ENCODE peak calls at places on chromosomes 11 and 22, in four cellular contexts. One of them, this sample, is unnamed.

GRCh38 chr22:44550666-44551491 is 52.8 kb upstream of the RTL6 start:
- DNase-seq in skeletal muscle cell: peak; percentile 74
- DNase-seq in AG04449: peak; percentile 37
- DNase-seq in OCI-LY7: no peak
- DNase-seq in this sample: no peak

GRCh38 chr22:18905540-18906409 is at the start of gene DGCR6:
- DNase-seq in skeletal muscle cell: no peak
- DNase-seq in AG04449: no peak
- DNase-seq in OCI-LY7: no peak
- DNase-seq in this sample: no peak

GRCh38 chr11:131231317-131231716 is 139.1 kb upstream of the NTM start:
- DNase-seq in skeletal muscle cell: no peak
- DNase-seq in AG04449: no peak
- DNase-seq in OCI-LY7: no peak
- DNase-seq in this sample: no peak

GRCh38 chr11:67665537-67666302 is 8.7 kb downstream of the ALDH3B2 start:
- DNase-seq in skeletal muscle cell: no peak
- DNase-seq in AG04449: no peak
- DNase-seq in OCI-LY7: peak; percentile 35
- DNase-seq in this sample: no peak

GRCh38 chr11:121669422-121669821 is 216.7 kb upstream of the SORL1-AS1 start:
- DNase-seq in skeletal muscle cell: no peak
- DNase-seq in AG04449: no peak
- DNase-seq in OCI-LY7: no peak
- DNase-seq in this sample: no peak

GRCh38 chr22:25758316-25758715 is 16.3 kb downstream of the MYO18B start:
- DNase-seq in skeletal muscle cell: no peak
- DNase-seq in AG04449: no peak
- DNase-seq in OCI-LY7: no peak
- DNase-seq in this sample: no peak

GRCh38 chr11:79308429-79308828 is 132.4 kb downstream of the TENM4 start:
- DNase-seq in skeletal muscle cell: no peak
- DNase-seq in AG04449: no peak
- DNase-seq in OCI-LY7: no peak
- DNase-seq in this sample: no peak

GRCh38 chr22:47783433-47784366 is 1021.2 kb downstream of the TBC1D22A start:
- DNase-seq in skeletal muscle cell: no peak
- DNase-seq in AG04449: no peak
- DNase-seq in OCI-LY7: no peak
- DNase-seq in this sample: no peak

GRCh38 chr11:74577624-74578396 is 14.6 kb upstream of the POLD3 start:
- DNase-seq in skeletal muscle cell: no peak
- DNase-seq in AG04449: no peak
- DNase-seq in OCI-LY7: no peak
- DNase-seq in this sample: no peak

GRCh38 chr22:19700790-19701419 is 13.4 kb upstream of the SEPTIN5 start:
- DNase-seq in skeletal muscle cell: no peak
- DNase-seq in AG04449: no peak
- DNase-seq in OCI-LY7: no peak
- DNase-seq in this sample: no peak

GRCh38 chr11:2774173-2775082 is 74.6 kb upstream of the KCNQ1OT1 start:
- DNase-seq in skeletal muscle cell: no peak
- DNase-seq in AG04449: no peak
- DNase-seq in OCI-LY7: no peak
- DNase-seq in this sample: no peak

GRCh38 chr11:98601181-98601773 is 419.5 kb upstream of the CNTN5 start:
- DNase-seq in skeletal muscle cell: no peak
- DNase-seq in AG04449: no peak
- DNase-seq in OCI-LY7: no peak
- DNase-seq in this sample: no peak

GRCh38 chr11:19746081-19746480 is 33.4 kb downstream of the NAV2 start:
- DNase-seq in skeletal muscle cell: no peak
- DNase-seq in AG04449: no peak
- DNase-seq in OCI-LY7: no peak
- DNase-seq in this sample: no peak

GRCh38 chr22:28474248-28474647 is 205.4 kb downstream of the TTC28 start:
- DNase-seq in skeletal muscle cell: no peak
- DNase-seq in AG04449: no peak
- DNase-seq in OCI-LY7: no peak
- DNase-seq in this sample: no peak

GRCh38 chr22:47604563-47604962 is 842.1 kb downstream of the TBC1D22A start:
- DNase-seq in skeletal muscle cell: no peak
- DNase-seq in AG04449: no peak
- DNase-seq in OCI-LY7: no peak
- DNase-seq in this sample: no peak

GRCh38 chr11:123273616-123274015 is 78.6 kb upstream of the CLMP start:
- DNase-seq in skeletal muscle cell: no peak
- DNase-seq in AG04449: no peak
- DNase-seq in OCI-LY7: no peak
- DNase-seq in this sample: no peak

GRCh38 chr22:28440517-28441366 is 238.9 kb downstream of the TTC28 start:
- DNase-seq in skeletal muscle cell: no peak
- DNase-seq in AG04449: no peak
- DNase-seq in OCI-LY7: no peak
- DNase-seq in this sample: peak; percentile 68

GRCh38 chr22:31126128-31126868 is 3.5 kb downstream of the INPP5J start:
- DNase-seq in skeletal muscle cell: no peak
- DNase-seq in AG04449: no peak
- DNase-seq in OCI-LY7: no peak
- DNase-seq in this sample: no peak
- H3K4me3 ChIP-seq in skeletal muscle cell: no peak overlapping the region
- H3K4me3 ChIP-seq in AG04449: no peak overlapping the region
- H3K4me3 ChIP-seq in OCI-LY7: no peak overlapping the region
- H3K4me3 ChIP-seq in this sample: no peak overlapping the region

GRCh38 chr11:66261578-66261977 is 6.9 kb upstream of the RAB1B start:
- DNase-seq in skeletal muscle cell: no peak
- DNase-seq in AG04449: no peak
- DNase-seq in OCI-LY7: no peak
- DNase-seq in this sample: no peak

GRCh38 chr11:66259976-66260375 is 8.5 kb upstream of the RAB1B start:
- DNase-seq in skeletal muscle cell: no peak
- DNase-seq in AG04449: no peak
- DNase-seq in OCI-LY7: no peak
- DNase-seq in this sample: no peak

GRCh38 chr11:66258473-66258893 is 10.0 kb upstream of the RAB1B start:
- DNase-seq in skeletal muscle cell: no peak
- DNase-seq in AG04449: no peak
- DNase-seq in OCI-LY7: no peak
- DNase-seq in this sample: no peak

GRCh38 chr11:66262191-66262590 is 6.2 kb upstream of the RAB1B start:
- DNase-seq in skeletal muscle cell: no peak
- DNase-seq in AG04449: no peak
- DNase-seq in OCI-LY7: no peak
- DNase-seq in this sample: no peak

GRCh38 chr11:66259225-66259624 is 9.2 kb upstream of the RAB1B start:
- DNase-seq in skeletal muscle cell: no peak
- DNase-seq in AG04449: no peak
- DNase-seq in OCI-LY7: no peak
- DNase-seq in this sample: no peak
- H3K4me3 ChIP-seq in skeletal muscle cell: no peak overlapping the region
- H3K4me3 ChIP-seq in AG04449: no peak overlapping the region
- H3K4me3 ChIP-seq in OCI-LY7: peak overlapping the region; percentile 100
- H3K4me3 ChIP-seq in this sample: no peak overlapping the region

DNA sequence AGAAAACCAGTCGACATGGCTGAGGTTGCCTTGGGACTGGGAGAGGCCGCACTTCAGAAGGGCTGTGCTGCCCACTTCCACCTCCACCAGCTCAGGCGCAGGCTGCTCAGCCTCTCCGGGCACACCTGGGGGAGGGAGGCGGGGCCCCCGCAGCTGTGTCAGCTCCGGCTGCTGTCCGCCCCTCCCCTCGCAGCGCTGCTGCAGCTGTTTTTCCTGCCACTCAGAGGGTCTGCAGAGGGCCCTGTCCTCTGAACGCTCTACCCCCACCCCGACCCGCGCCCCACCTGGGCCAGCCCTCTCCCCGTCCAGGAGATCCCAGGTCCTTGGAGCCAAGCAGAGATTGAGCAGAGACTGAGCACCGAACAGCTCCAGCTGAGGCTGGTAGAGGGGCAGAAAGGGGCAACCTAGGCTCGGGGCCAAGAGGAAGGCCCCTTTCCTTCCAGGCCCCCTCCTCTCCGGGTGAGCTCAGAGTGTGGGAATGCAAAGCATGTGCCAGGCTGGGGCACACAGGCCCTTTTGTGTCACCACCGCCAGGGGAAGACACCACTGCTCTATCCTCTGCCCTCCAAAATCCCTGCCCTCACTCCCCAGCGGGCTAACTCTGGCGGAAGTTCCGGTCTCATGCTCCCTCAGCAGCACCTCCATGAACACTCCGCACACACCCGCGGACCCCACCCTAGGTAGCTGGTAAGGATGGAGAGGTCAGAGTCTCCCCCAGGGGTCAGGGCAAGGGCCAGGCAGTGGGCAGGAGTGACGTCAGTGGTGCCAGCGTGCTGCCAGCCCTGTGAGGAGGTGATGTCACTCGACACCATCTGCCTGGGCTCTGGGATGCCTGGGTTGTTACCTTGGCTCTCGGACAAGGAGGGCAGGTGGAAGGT is 1.6 kb downstream of the MCAM start:
- DNase-seq in skeletal muscle cell: no peak
- DNase-seq in AG04449: no peak
- DNase-seq in OCI-LY7: peak; percentile 73
- DNase-seq in this sample: peak; percentile 66
- H3K4me3 ChIP-seq in skeletal muscle cell: peak overlapping the region; percentile 69
- H3K4me3 ChIP-seq in AG04449: peak overlapping the region; percentile 73
- H3K4me3 ChIP-seq in OCI-LY7: peak overlapping the region; percentile 20
- H3K4me3 ChIP-seq in this sample: peak overlapping the region; percentile 51

GRCh38 chr11:114064216-114064615 is 4.7 kb downstream of the ZBTB16 start:
- DNase-seq in skeletal muscle cell: no peak
- DNase-seq in AG04449: no peak
- DNase-seq in OCI-LY7: no peak
- DNase-seq in this sample: no peak
- H3K4me3 ChIP-seq in skeletal muscle cell: peak overlapping the region; percentile 28
- H3K4me3 ChIP-seq in AG04449: no peak overlapping the region
- H3K4me3 ChIP-seq in OCI-LY7: no peak overlapping the region
- H3K4me3 ChIP-seq in this sample: no peak overlapping the region

DNA sequence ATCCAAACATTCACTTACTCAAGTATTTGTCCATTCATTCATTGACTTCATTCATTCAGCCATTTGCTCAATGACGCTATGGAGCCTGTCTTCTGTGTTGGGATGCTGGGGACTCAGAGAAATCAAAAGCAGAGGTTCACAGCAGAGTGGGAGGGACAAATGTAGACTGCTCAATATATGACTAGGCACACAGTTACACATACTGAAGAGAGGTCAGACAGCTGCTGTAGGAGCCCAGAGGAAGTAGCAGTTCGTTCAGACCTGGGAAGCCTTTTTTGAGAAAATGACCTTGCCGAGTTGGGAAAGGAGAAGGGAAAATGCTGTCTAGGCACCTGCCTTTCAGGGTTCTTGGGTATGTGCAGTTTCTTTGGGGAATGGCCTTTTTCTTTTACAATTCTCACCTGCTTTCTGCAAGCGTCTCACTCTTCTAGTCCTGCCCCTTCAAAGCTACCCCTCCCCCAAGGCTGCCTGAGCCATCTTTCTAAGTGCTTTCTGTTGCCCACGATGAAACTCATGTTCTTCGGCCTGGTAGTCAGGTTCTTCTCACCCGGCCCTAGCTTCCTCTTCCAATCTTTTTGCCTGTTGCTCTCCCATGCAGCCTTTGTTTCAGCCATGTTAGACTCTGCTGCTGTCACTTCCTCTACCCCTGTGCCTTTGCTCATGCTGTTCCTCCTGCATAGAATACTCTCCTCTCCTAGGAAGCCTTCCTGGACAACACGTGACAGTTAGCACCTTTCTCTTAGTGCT is 4.2 kb upstream of the UVRAG start:
- DNase-seq in skeletal muscle cell: no peak
- DNase-seq in AG04449: no peak
- DNase-seq in OCI-LY7: no peak
- DNase-seq in this sample: no peak
- H3K4me3 ChIP-seq in skeletal muscle cell: no peak overlapping the region
- H3K4me3 ChIP-seq in AG04449: no peak overlapping the region
- H3K4me3 ChIP-seq in OCI-LY7: no peak overlapping the region
- H3K4me3 ChIP-seq in this sample: no peak overlapping the region

GRCh38 chr11:59142530-59143507 is at the start of gene FAM111A:
- DNase-seq in skeletal muscle cell: peak; percentile 43
- DNase-seq in AG04449: peak; percentile 36
- DNase-seq in OCI-LY7: peak; percentile 81
- DNase-seq in this sample: peak; percentile 87

GRCh38 chr11:59144579-59145345 is 2.1 kb downstream of the FAM111A start:
- DNase-seq in skeletal muscle cell: peak; percentile 29
- DNase-seq in AG04449: no peak
- DNase-seq in OCI-LY7: peak; percentile 93
- DNase-seq in this sample: peak; percentile 94

GRCh38 chr11:59145534-59145933 is 2.9 kb downstream of the FAM111A start:
- DNase-seq in skeletal muscle cell: peak; percentile 67
- DNase-seq in AG04449: peak; percentile 59
- DNase-seq in OCI-LY7: no peak
- DNase-seq in this sample: no peak

GRCh38 chr11:59141673-59142460 is 789 bp upstream of the FAM111A start:
- DNase-seq in skeletal muscle cell: no peak
- DNase-seq in AG04449: no peak
- DNase-seq in OCI-LY7: no peak
- DNase-seq in this sample: no peak

GRCh38 chr11:59144096-59144495 is 1.4 kb downstream of the FAM111A start:
- DNase-seq in skeletal muscle cell: no peak
- DNase-seq in AG04449: no peak
- DNase-seq in OCI-LY7: peak; percentile 16
- DNase-seq in this sample: peak; percentile 11
- H3K4me3 ChIP-seq in skeletal muscle cell: peak overlapping the region; percentile 61
- H3K4me3 ChIP-seq in AG04449: peak overlapping the region; percentile 66
- H3K4me3 ChIP-seq in OCI-LY7: peak overlapping the region; percentile 90
- H3K4me3 ChIP-seq in this sample: peak overlapping the region; percentile 74

GRCh38 chr11:12155696-12156095 is 45.3 kb downstream of the MICAL2 start:
- DNase-seq in skeletal muscle cell: no peak
- DNase-seq in AG04449: no peak
- DNase-seq in OCI-LY7: no peak
- DNase-seq in this sample: no peak
- H3K4me3 ChIP-seq in skeletal muscle cell: no peak overlapping the region
- H3K4me3 ChIP-seq in AG04449: no peak overlapping the region
- H3K4me3 ChIP-seq in OCI-LY7: no peak overlapping the region
- H3K4me3 ChIP-seq in this sample: no peak overlapping the region